ENCODE peak calls at places on chromosomes 5 and 9, in eight cellular contexts. One of them, this sample, is unnamed.

GRCh38 chr5:172769598-172770373 is 1.2 kb downstream of the DUSP1 start:
- DNase-seq in fibroblast of pulmonary artery: peak
- DNase-seq in IMR-90: peak
- DNase-seq in body of pancreas: peak
- DNase-seq in MM.1S: no peak
- DNase-seq in choroid plexus epithelial cell: peak
- DNase-seq in astrocyte: no peak
- DNase-seq in heart left ventricle: peak
- DNase-seq in this sample: peak

GRCh38 chr9:115117999-115118470 is at the start of gene TNC:
- DNase-seq in fibroblast of pulmonary artery: peak
- DNase-seq in IMR-90: peak
- DNase-seq in body of pancreas: peak
- DNase-seq in MM.1S: no peak
- DNase-seq in choroid plexus epithelial cell: peak
- DNase-seq in astrocyte: peak
- DNase-seq in heart left ventricle: peak
- DNase-seq in this sample: peak

GRCh38 chr5:116320486-116320885 is 235.7 kb downstream of the COMMD10 start:
- DNase-seq in fibroblast of pulmonary artery: peak
- DNase-seq in IMR-90: peak
- DNase-seq in body of pancreas: no peak
- DNase-seq in MM.1S: no peak
- DNase-seq in choroid plexus epithelial cell: peak
- DNase-seq in astrocyte: peak
- DNase-seq in heart left ventricle: no peak
- DNase-seq in this sample: peak

GRCh38 chr5:180001136-180001535 is 70.4 kb downstream of the RNF130 start:
- DNase-seq in fibroblast of pulmonary artery: no peak
- DNase-seq in IMR-90: no peak
- DNase-seq in body of pancreas: no peak
- DNase-seq in MM.1S: no peak
- DNase-seq in choroid plexus epithelial cell: no peak
- DNase-seq in astrocyte: no peak
- DNase-seq in heart left ventricle: no peak
- DNase-seq in this sample: no peak

GRCh38 chr9:90007516-90008430 is 403.0 kb downstream of the GADD45G start:
- DNase-seq in fibroblast of pulmonary artery: peak
- DNase-seq in IMR-90: peak
- DNase-seq in body of pancreas: no peak
- DNase-seq in MM.1S: no peak
- DNase-seq in choroid plexus epithelial cell: peak
- DNase-seq in astrocyte: peak
- DNase-seq in heart left ventricle: no peak
- DNase-seq in this sample: peak

GRCh38 chr9:95373069-95373681 is 55.7 kb upstream of the FANCC start:
- DNase-seq in fibroblast of pulmonary artery: no peak
- DNase-seq in IMR-90: no peak
- DNase-seq in body of pancreas: no peak
- DNase-seq in MM.1S: no peak
- DNase-seq in choroid plexus epithelial cell: no peak
- DNase-seq in astrocyte: no peak
- DNase-seq in heart left ventricle: no peak
- DNase-seq in this sample: no peak

GRCh38 chr5:170178814-170179213 is 54.0 kb upstream of the C5orf58 start:
- DNase-seq in fibroblast of pulmonary artery: no peak
- DNase-seq in IMR-90: no peak
- DNase-seq in body of pancreas: no peak
- DNase-seq in MM.1S: no peak
- DNase-seq in choroid plexus epithelial cell: no peak
- DNase-seq in astrocyte: no peak
- DNase-seq in heart left ventricle: no peak
- DNase-seq in this sample: no peak

GRCh38 chr5:79924936-79925893 is 65.8 kb downstream of the MTX3 start:
- DNase-seq in fibroblast of pulmonary artery: peak
- DNase-seq in IMR-90: peak
- DNase-seq in body of pancreas: no peak
- DNase-seq in MM.1S: peak
- DNase-seq in choroid plexus epithelial cell: peak
- DNase-seq in astrocyte: no peak
- DNase-seq in heart left ventricle: no peak
- DNase-seq in this sample: peak

GRCh38 chr5:158875272-158875679 is 224.4 kb downstream of the EBF1 start:
- DNase-seq in fibroblast of pulmonary artery: peak
- DNase-seq in IMR-90: peak
- DNase-seq in body of pancreas: no peak
- DNase-seq in MM.1S: peak
- DNase-seq in choroid plexus epithelial cell: peak
- DNase-seq in astrocyte: no peak
- DNase-seq in heart left ventricle: no peak
- DNase-seq in this sample: peak

GRCh38 chr5:177327539-177328522 is 16.1 kb upstream of the MXD3 start:
- DNase-seq in fibroblast of pulmonary artery: peak
- DNase-seq in IMR-90: peak
- DNase-seq in body of pancreas: peak
- DNase-seq in MM.1S: no peak
- DNase-seq in choroid plexus epithelial cell: peak
- DNase-seq in astrocyte: peak
- DNase-seq in heart left ventricle: no peak
- DNase-seq in this sample: peak

GRCh38 chr5:59067976-59068651 is 485.2 kb downstream of the RAB3C start:
- DNase-seq in fibroblast of pulmonary artery: no peak
- DNase-seq in IMR-90: peak
- DNase-seq in body of pancreas: no peak
- DNase-seq in MM.1S: no peak
- DNase-seq in choroid plexus epithelial cell: peak
- DNase-seq in astrocyte: no peak
- DNase-seq in heart left ventricle: no peak
- DNase-seq in this sample: peak

GRCh38 chr5:39934830-39935229 is 510.1 kb upstream of the DAB2 start:
- DNase-seq in fibroblast of pulmonary artery: no peak
- DNase-seq in IMR-90: no peak
- DNase-seq in body of pancreas: no peak
- DNase-seq in MM.1S: no peak
- DNase-seq in choroid plexus epithelial cell: no peak
- DNase-seq in astrocyte: no peak
- DNase-seq in heart left ventricle: no peak
- DNase-seq in this sample: no peak

GRCh38 chr9:68727588-68728129 is 22.6 kb downstream of the PIP5K1B start:
- DNase-seq in fibroblast of pulmonary artery: no peak
- DNase-seq in IMR-90: no peak
- DNase-seq in body of pancreas: no peak
- DNase-seq in MM.1S: no peak
- DNase-seq in choroid plexus epithelial cell: no peak
- DNase-seq in astrocyte: no peak
- DNase-seq in heart left ventricle: no peak
- DNase-seq in this sample: no peak

GRCh38 chr5:114207615-114208014 is 154.3 kb upstream of the KCNN2 start:
- DNase-seq in fibroblast of pulmonary artery: no peak
- DNase-seq in IMR-90: no peak
- DNase-seq in body of pancreas: no peak
- DNase-seq in MM.1S: no peak
- DNase-seq in choroid plexus epithelial cell: no peak
- DNase-seq in astrocyte: no peak
- DNase-seq in heart left ventricle: no peak
- DNase-seq in this sample: no peak

GRCh38 chr5:134993161-134993560 is 25.5 kb downstream of the CATSPER3 start:
- DNase-seq in fibroblast of pulmonary artery: no peak
- DNase-seq in IMR-90: no peak
- DNase-seq in body of pancreas: no peak
- DNase-seq in MM.1S: no peak
- DNase-seq in choroid plexus epithelial cell: no peak
- DNase-seq in astrocyte: no peak
- DNase-seq in heart left ventricle: no peak
- DNase-seq in this sample: no peak

GRCh38 chr5:6829150-6829784 is 116.0 kb downstream of the TENT4A start:
- DNase-seq in fibroblast of pulmonary artery: no peak
- DNase-seq in IMR-90: no peak
- DNase-seq in body of pancreas: no peak
- DNase-seq in MM.1S: peak
- DNase-seq in choroid plexus epithelial cell: no peak
- DNase-seq in astrocyte: no peak
- DNase-seq in heart left ventricle: no peak
- DNase-seq in this sample: no peak

GRCh38 chr5:156322666-156323065 is 4.3 kb upstream of the SGCD start:
- DNase-seq in fibroblast of pulmonary artery: no peak
- DNase-seq in IMR-90: no peak
- DNase-seq in body of pancreas: no peak
- DNase-seq in MM.1S: no peak
- DNase-seq in choroid plexus epithelial cell: no peak
- DNase-seq in astrocyte: no peak
- DNase-seq in heart left ventricle: no peak
- DNase-seq in this sample: no peak

DNA sequence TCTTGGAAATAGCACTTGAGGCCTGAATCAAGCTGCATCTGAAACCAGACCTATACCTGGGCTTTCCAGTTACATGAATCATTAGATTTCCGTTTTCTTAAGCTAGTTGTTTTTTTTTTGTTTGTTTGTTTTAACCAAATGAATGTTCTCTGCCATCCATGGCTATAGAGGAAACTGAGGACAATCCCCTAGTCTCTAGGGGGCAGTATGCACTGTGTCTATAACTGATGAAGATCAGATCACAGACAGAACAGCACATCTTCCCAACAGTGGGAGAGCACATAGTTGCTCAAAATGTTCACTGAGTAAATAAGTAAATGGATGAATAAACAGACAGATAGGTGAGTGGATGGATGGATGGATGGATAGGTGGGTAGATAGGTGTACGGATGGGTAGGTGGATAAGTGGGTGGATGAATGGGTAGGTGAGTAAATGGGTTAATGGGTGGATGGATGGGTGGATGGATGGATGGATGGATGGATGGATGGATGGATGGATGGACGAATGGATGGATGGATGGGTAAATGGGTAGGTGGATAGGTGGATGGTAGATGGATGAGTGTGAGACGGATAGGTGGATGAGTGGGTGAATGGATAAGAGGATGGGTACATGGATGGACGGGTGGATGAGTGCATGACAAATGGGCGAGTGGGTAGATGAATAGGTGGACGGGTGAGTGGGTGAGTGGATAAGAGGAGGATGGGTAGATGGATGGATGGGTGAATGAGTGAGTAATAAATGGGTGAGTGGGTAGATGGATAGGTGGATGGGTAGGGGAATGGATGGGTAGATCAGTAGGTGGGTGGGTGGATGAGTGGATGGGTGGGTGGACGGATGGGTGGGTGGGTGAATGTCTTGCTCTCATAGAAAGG is 179.1 kb downstream of the FGF18 start:
- DNase-seq in fibroblast of pulmonary artery: no peak
- DNase-seq in IMR-90: no peak
- DNase-seq in body of pancreas: no peak
- DNase-seq in MM.1S: no peak
- DNase-seq in choroid plexus epithelial cell: no peak
- DNase-seq in astrocyte: no peak
- DNase-seq in heart left ventricle: no peak
- DNase-seq in this sample: no peak
- TF ChIP-seq CTCF in fibroblast of pulmonary artery: no peak
- TF ChIP-seq CTCF in IMR-90: no peak
- TF ChIP-seq CTCF in body of pancreas: no peak
- TF ChIP-seq CTCF in MM.1S: no peak
- TF ChIP-seq CTCF in choroid plexus epithelial cell: no peak
- TF ChIP-seq CTCF in astrocyte: no peak
- TF ChIP-seq CTCF in heart left ventricle: no peak
- TF ChIP-seq CTCF in this sample: no peak

DNA sequence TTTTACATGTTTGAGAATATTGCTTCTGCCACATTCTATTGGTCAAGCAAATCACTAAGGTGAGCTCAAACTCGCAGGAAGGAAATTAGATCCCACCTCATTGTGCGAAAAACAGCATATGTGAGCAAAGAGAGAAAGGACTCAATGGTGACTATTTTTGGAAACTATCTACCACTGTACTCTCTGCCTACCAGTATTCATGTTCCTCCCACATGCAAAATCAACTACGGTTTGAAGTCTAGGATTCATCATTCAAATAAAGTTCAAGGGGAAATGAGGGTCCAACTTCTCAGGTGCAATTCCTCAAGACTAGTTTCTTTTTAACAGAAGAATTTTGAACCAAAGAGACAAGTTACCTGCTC is 60.6 kb downstream of the FAM174A start:
- DNase-seq in fibroblast of pulmonary artery: no peak
- DNase-seq in IMR-90: no peak
- DNase-seq in body of pancreas: no peak
- DNase-seq in MM.1S: no peak
- DNase-seq in choroid plexus epithelial cell: no peak
- DNase-seq in astrocyte: no peak
- DNase-seq in heart left ventricle: no peak
- DNase-seq in this sample: no peak
- H3K4me3 ChIP-seq in fibroblast of pulmonary artery: peak
- H3K4me3 ChIP-seq in IMR-90: peak
- H3K4me3 ChIP-seq in body of pancreas: no peak
- H3K4me3 ChIP-seq in MM.1S: no peak
- H3K4me3 ChIP-seq in choroid plexus epithelial cell: peak
- H3K4me3 ChIP-seq in astrocyte: peak
- H3K4me3 ChIP-seq in heart left ventricle: no peak
- H3K4me3 ChIP-seq in this sample: no peak

DNA sequence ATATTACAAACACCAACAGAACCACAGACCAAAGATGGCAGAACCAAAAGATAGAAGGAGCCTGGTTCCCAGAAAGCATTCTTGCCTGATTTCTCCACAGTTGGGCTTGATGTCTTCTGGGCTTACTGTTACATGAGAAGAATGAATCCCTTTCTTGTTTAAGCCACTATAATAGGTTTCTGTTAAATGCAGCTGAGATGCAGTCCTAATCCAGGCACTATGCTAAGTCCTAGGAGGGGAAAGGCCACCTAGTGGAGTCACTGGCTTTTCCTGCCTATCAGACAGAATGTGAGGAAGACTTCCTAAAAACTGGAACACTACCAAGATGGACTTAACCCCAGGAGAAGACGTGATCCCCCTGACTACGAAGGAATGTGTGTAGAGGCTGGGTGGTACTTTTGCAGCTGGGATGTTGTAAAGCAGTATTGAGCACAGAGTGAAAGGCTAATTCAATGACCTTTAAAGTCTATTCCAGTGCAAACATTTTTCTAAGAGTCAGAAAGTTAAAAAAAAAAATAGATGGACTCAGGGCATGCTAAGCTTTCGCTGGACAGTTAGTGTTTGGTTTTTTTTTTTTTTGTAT is 34.3 kb upstream of the FSD1L start:
- DNase-seq in fibroblast of pulmonary artery: peak
- DNase-seq in IMR-90: peak
- DNase-seq in body of pancreas: peak
- DNase-seq in MM.1S: no peak
- DNase-seq in choroid plexus epithelial cell: peak
- DNase-seq in astrocyte: peak
- DNase-seq in heart left ventricle: no peak
- DNase-seq in this sample: peak
- TF ChIP-seq CTCF in fibroblast of pulmonary artery: peak
- TF ChIP-seq CTCF in IMR-90: peak
- TF ChIP-seq CTCF in body of pancreas: peak
- TF ChIP-seq CTCF in MM.1S: no peak
- TF ChIP-seq CTCF in choroid plexus epithelial cell: peak
- TF ChIP-seq CTCF in astrocyte: peak
- TF ChIP-seq CTCF in heart left ventricle: no peak
- TF ChIP-seq CTCF in this sample: peak

DNA sequence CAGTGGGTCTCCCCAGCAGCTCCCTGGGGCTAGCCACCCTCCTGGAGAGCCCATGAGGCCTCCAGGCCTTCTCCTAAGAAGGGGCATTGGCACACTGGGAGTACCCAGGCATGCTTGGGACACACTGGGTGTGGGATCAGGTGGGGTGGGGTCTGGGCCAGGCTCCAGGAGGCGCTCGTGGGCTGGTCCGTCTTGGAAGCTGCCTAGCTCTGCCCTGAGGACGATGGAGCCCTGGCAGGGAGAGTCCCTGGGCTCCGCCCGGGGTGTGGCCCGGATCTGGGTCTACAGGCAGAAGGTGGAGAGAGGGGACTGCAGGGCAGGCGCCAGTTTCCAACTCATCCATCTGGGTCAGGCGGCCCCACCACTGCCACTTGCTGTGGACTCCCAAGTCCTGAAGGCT is 2.4 kb downstream of the PRRX2 start:
- DNase-seq in fibroblast of pulmonary artery: no peak
- DNase-seq in IMR-90: no peak
- DNase-seq in body of pancreas: no peak
- DNase-seq in MM.1S: no peak
- DNase-seq in choroid plexus epithelial cell: no peak
- DNase-seq in astrocyte: no peak
- DNase-seq in heart left ventricle: no peak
- DNase-seq in this sample: no peak
- H3K4me3 ChIP-seq in fibroblast of pulmonary artery: no peak
- H3K4me3 ChIP-seq in IMR-90: no peak
- H3K4me3 ChIP-seq in body of pancreas: no peak
- H3K4me3 ChIP-seq in MM.1S: no peak
- H3K4me3 ChIP-seq in choroid plexus epithelial cell: no peak
- H3K4me3 ChIP-seq in astrocyte: no peak
- H3K4me3 ChIP-seq in heart left ventricle: no peak
- H3K4me3 ChIP-seq in this sample: no peak

This sample was measured in cardiac fibroblast.